ENCODE peak calls at places on chromosomes 1 and 21, in eight cellular contexts. D is ovary, R is breast epithelium, P is transverse colon, A is HCT116, U is upper lobe of left lung, O is A549, G is Peyer's patch. E is an unnamed sample.

GRCh38 chr1:98452162-98452561 is 209.4 kb upstream of the SNX7 start:
- DNase-seq in D (no peak), R (no peak), P (no peak), A (no peak), U (no peak), O (no peak), G (no peak), E (no peak)

GRCh38 chr1:15757575-15758401 is 807 bp upstream of the FBLIM1 start:
- DNase-seq in D (no peak), R (no peak), P (peak), A (no peak), U (peak), O (no peak), G (peak), E (no peak)

GRCh38 chr1:45999507-45999906 is 132.9 kb downstream of the PIK3R3 start:
- DNase-seq in D (no peak), R (no peak), P (no peak), A (no peak), U (no peak), O (no peak), G (no peak), E (no peak)

GRCh38 chr21:31374430-31374829 is 30.4 kb upstream of the TIAM1 start:
- DNase-seq in D (no peak), R (no peak), P (no peak), A (no peak), U (no peak), O (no peak), G (no peak), E (no peak)

GRCh38 chr1:9443913-9444445 is 95.3 kb upstream of the SLC25A33 start:
- DNase-seq in D (peak), R (no peak), P (no peak), A (no peak), U (peak), O (no peak), G (no peak), E (peak)

GRCh38 chr21:43880111-43880985 is 15.3 kb downstream of the AGPAT3 start:
- DNase-seq in D (no peak), R (no peak), P (no peak), A (peak), U (no peak), O (no peak), G (peak), E (peak)

GRCh38 chr1:9439074-9439761 is 100.0 kb upstream of the SLC25A33 start:
- DNase-seq in D (no peak), R (no peak), P (peak), A (no peak), U (no peak), O (peak), G (no peak), E (no peak)

GRCh38 chr1:119139393-119139792 is 1.1 kb downstream of the WARS2 start:
- DNase-seq in D (no peak), R (no peak), P (no peak), A (no peak), U (no peak), O (no peak), G (no peak), E (no peak)

GRCh38 chr1:100736324-100736723 is 16.8 kb downstream of the VCAM1 start:
- DNase-seq in D (peak), R (no peak), P (no peak), A (no peak), U (no peak), O (no peak), G (no peak), E (no peak)

GRCh38 chr1:24009406-24009805 is 29.3 kb upstream of the SRSF10 start:
- DNase-seq in D (no peak), R (no peak), P (no peak), A (no peak), U (no peak), O (no peak), G (no peak), E (no peak)

GRCh38 chr21:30268608-30269197 is 14.0 kb downstream of the KRTAP24-1 start:
- DNase-seq in D (no peak), R (no peak), P (no peak), A (no peak), U (no peak), O (no peak), G (no peak), E (no peak)

GRCh38 chr1:14479865-14480264 is 118.6 kb upstream of the KAZN start:
- DNase-seq in D (no peak), R (no peak), P (no peak), A (no peak), U (no peak), O (no peak), G (no peak), E (peak)

GRCh38 chr21:37582613-37583012 is 216.0 kb downstream of the DYRK1A start:
- DNase-seq in D (peak), R (no peak), P (no peak), A (peak), U (no peak), O (peak), G (no peak), E (peak)

DNA sequence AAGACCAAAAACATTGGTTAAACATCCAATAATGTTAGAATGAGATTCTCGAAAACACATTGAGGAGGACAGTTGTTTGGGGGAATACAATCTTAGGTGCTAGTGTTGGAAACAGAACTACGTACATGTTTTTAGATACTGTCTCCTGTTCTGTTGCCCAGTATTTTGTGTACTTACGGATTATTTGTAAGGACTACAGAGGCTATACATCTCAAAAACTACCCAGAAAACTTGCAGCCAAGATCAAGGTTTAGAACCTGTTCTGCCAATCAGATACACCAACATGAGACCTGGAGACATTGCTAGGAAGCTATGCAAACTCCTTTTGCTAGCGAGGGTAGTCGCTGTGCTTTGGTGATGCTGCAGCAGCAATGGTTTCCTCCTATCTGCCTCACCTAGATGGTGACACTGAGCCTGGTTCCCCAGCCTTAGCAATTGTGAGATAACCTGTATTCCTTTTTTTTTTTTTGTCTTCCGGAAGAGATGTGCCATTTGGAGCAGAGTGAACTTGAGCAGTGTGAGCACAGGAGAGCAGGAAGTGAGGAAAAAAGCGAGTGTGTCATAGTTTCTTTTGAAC is 21.8 kb downstream of the YBX1 start:
- DNase-seq in D (no peak), R (no peak), P (no peak), A (no peak), U (no peak), O (no peak), G (no peak), E (no peak)
- TF ChIP-seq POLR2A in D (no peak), R (no peak), P (no peak), A (no peak), U (no peak), O (no peak), G (no peak), E (no peak)

GRCh38 chr1:202588644-202589189 is 121.5 kb downstream of the SYT2 start:
- DNase-seq in D (no peak), R (no peak), P (no peak), A (peak), U (no peak), O (no peak), G (no peak), E (no peak)

GRCh38 chr1:202587859-202588480 is 122.3 kb downstream of the SYT2 start:
- DNase-seq in D (no peak), R (no peak), P (no peak), A (no peak), U (no peak), O (no peak), G (no peak), E (no peak)

GRCh38 chr1:202586018-202586821 is 124.0 kb downstream of the SYT2 start:
- DNase-seq in D (no peak), R (peak), P (peak), A (no peak), U (no peak), O (no peak), G (no peak), E (peak)

GRCh38 chr1:202584707-202585590 is 125.3 kb downstream of the SYT2 start:
- DNase-seq in D (no peak), R (no peak), P (no peak), A (no peak), U (no peak), O (no peak), G (no peak), E (no peak)

GRCh38 chr1:202585591-202585934 is 124.7 kb downstream of the SYT2 start:
- DNase-seq in D (no peak), R (no peak), P (no peak), A (no peak), U (no peak), O (no peak), G (no peak), E (no peak)
- H3K27ac ChIP-seq in D (no peak), R (peak), P (peak), A (no peak), U (peak), O (no peak), G (no peak), E (peak)

GRCh38 chr1:185317886-185318310 is 855 bp upstream of the IVNS1ABP start:
- DNase-seq in D (no peak), R (no peak), P (peak), A (peak), U (no peak), O (peak), G (no peak), E (peak)
- TF ChIP-seq CTCF in D (no peak), R (no peak), P (no peak), A (no peak), U (peak), O (no peak), G (no peak), E (no peak)

GRCh38 chr1:50978144-50978851 is 8.3 kb downstream of the CDKN2C start:
- DNase-seq in D (peak), R (no peak), P (peak), A (no peak), U (peak), O (peak), G (peak), E (peak)
- TF ChIP-seq POLR2A in D (no peak), R (no peak), P (peak), A (peak), U (no peak), O (peak), G (peak), E (peak)

DNA sequence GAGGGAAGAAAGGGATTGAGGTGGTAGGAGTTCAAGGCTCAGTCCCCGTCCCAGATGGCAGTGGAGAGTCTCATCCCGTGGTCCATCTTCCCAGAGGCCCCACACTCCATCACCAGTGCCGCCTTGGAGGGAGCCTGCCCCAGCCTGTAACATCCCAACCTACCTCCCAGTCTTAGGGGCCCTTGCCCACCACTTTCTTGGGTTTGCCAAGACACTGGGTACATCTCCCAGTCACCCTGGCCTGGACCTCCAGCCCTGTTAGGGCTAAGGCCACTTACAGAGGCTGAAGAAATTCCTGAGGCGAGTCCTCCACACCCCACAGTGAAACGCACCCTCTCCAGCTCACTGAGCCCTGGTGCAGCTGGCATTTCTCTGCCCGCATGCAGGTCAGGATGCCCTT is 3.3 kb downstream of the TMEM200B start:
- DNase-seq in D (no peak), R (no peak), P (no peak), A (no peak), U (no peak), O (no peak), G (no peak), E (no peak)
- H3K27ac ChIP-seq in D (peak), R (peak), P (peak), A (no peak), U (no peak), O (no peak), G (no peak), E (no peak)

GRCh38 chr1:170765712-170766330 is 101.9 kb downstream of the PRRX1 start:
- DNase-seq in D (no peak), R (no peak), P (no peak), A (peak), U (no peak), O (peak), G (no peak), E (no peak)
- TF ChIP-seq CTCF in D (peak), R (peak), P (no peak), A (peak), U (peak), O (peak), G (no peak), E (peak)

GRCh38 chr1:42766723-42767509 is at the start of the genes C1orf50 and P3H1:
- DNase-seq in D (peak), R (peak), P (peak), A (peak), U (peak), O (peak), G (peak), E (peak)
- TF ChIP-seq POLR2A in D (peak), R (peak), P (peak), A (peak), U (peak), O (peak), G (peak), E (peak)

E was measured in adrenal gland.